ENCODE peak calls at places on chromosomes 16 and 17, in eight cellular contexts. H is upper lobe of left lung, O is suprapubic skin, C is sigmoid colon, N is transverse colon, D is ovary, G is stomach, X is HepG2. U is an unnamed sample. For H3K36me3, the result is how much of the 10 kb centered on the place peaks cover.

GRCh38 chr17:614637-615546 is 99.7 kb downstream of the VPS53 start:
- DNase-seq in H (no peak), O (no peak), C (no peak), N (no peak), D (no peak), G (no peak), X (no peak), U (no peak)

GRCh38 chr16:73019456-73020362 is 28.2 kb downstream of the ZFHX3 start:
- DNase-seq in H (no peak), O (no peak), C (peak), N (no peak), D (no peak), G (no peak), X (no peak), U (no peak)

GRCh38 chr17:74646231-74646630 is 22.7 kb upstream of the CD300E start:
- DNase-seq in H (no peak), O (no peak), C (no peak), N (no peak), D (no peak), G (no peak), X (peak), U (no peak)

GRCh38 chr16:9092963-9093477 is 1.6 kb downstream of the HAPSTR1 start:
- DNase-seq in H (peak), O (no peak), C (peak), N (peak), D (peak), G (peak), X (no peak), U (peak)

GRCh38 chr17:34763727-34764665 is 184.6 kb downstream of the TMEM132E start:
- DNase-seq in H (peak), O (peak), C (peak), N (no peak), D (no peak), G (no peak), X (no peak), U (no peak)

GRCh38 chr17:9632741-9633140 is 12.6 kb upstream of the USP43 start:
- DNase-seq in H (no peak), O (no peak), C (no peak), N (no peak), D (no peak), G (no peak), X (no peak), U (no peak)

GRCh38 chr16:17038415-17038814 is 432.3 kb downstream of the XYLT1 start:
- DNase-seq in H (no peak), O (no peak), C (no peak), N (no peak), D (no peak), G (no peak), X (no peak), U (no peak)

GRCh38 chr17:75791251-75791650 is 6.6 kb downstream of the UNK start:
- DNase-seq in H (no peak), O (no peak), C (no peak), N (no peak), D (no peak), G (no peak), X (no peak), U (no peak)

GRCh38 chr17:51682115-51682514 is 421.8 kb downstream of the UTP18 start:
- DNase-seq in H (no peak), O (no peak), C (no peak), N (no peak), D (no peak), G (no peak), X (no peak), U (no peak)

GRCh38 chr16:2035431-2036199 is 8.9 kb downstream of the NHERF2 start:
- DNase-seq in H (peak), O (no peak), C (peak), N (peak), D (peak), G (peak), X (peak), U (peak)

DNA sequence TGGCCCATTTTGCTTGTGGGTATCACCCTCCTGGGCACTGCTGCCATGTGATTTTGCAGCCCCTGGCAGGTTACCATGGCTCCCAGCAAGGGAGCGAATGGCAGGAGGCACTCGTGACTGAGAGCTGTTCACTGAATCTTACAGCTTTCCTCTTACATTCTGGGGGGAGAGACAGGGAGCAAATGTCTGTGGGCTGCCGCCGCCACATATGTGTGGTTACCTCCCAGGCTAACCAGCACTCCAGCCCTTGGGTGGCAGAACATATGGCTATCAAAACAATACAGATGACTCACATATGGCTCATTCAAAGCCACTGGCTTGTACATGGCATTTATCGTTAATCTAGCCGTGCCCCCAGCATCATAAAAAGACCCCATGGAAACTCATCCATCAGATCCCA is 19.8 kb downstream of the GTF3C1 start:
- DNase-seq in H (no peak), O (no peak), C (no peak), N (no peak), D (no peak), G (no peak), X (no peak), U (no peak)
- H3K36me3 ChIP-seq in H (half or more), O (half or more), C (half or more), N (under half), D (under half), G (half or more), X (under half), U (under half)

GRCh38 chr17:45366049-45366448 is 49.2 kb upstream of the MAP3K14 start:
- DNase-seq in H (no peak), O (no peak), C (peak), N (no peak), D (no peak), G (no peak), X (no peak), U (no peak)

GRCh38 chr17:45363498-45363897 is 46.7 kb upstream of the MAP3K14 start:
- DNase-seq in H (no peak), O (no peak), C (peak), N (no peak), D (no peak), G (no peak), X (no peak), U (peak)

GRCh38 chr17:45367216-45367615 is 50.4 kb upstream of the MAP3K14 start:
- DNase-seq in H (no peak), O (peak), C (peak), N (no peak), D (no peak), G (no peak), X (no peak), U (no peak)

GRCh38 chr17:45366691-45367090 is 49.9 kb upstream of the MAP3K14 start:
- DNase-seq in H (no peak), O (peak), C (peak), N (no peak), D (no peak), G (no peak), X (no peak), U (no peak)

DNA sequence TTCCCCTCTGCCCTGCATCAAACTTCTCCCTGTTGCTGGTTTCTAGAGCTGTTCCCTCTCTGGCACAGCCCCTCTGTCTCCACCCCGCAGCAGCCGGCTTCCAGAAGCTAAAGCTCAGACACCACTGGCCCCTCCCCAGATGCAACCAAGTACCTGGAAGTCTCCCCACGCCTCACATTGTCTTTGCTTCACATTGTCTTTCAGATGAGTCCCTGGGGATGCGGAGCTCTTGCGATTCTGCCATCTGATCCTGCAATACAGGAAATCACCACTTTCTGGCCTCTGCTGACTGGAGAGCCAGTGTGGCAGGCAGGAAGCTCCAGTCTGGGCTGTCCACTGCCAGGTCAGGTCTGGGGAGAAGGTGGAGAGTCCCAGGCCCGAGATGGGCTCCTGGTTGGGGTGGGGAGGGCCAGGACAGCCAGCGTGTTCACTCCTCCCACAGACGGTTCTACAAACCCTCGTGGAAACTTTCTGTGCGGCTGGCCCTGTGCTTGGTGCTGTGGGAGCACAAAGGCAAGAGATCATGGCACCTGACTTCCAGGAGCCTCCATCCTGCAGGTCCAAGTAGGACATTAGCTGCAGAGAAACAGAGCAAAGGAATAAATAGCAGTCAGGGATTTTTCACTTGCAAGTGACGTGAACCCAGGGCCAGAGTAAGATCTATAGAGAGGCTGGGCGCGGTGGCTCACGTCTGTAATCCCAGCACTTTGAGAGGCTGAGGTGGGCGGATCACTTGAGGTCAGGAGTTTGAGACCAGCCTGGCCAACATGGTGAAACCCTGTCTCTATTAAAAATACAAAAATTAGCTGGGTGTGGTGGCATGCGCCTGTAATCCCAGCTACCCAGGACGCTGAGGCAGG is 47.9 kb upstream of the MAP3K14 start:
- DNase-seq in H (no peak), O (peak), C (peak), N (no peak), D (no peak), G (no peak), X (no peak), U (peak)
- TF ChIP-seq CTCF in H (no peak), O (no peak), C (no peak), N (no peak), D (no peak), G (no peak), X (no peak), U (no peak)

DNA sequence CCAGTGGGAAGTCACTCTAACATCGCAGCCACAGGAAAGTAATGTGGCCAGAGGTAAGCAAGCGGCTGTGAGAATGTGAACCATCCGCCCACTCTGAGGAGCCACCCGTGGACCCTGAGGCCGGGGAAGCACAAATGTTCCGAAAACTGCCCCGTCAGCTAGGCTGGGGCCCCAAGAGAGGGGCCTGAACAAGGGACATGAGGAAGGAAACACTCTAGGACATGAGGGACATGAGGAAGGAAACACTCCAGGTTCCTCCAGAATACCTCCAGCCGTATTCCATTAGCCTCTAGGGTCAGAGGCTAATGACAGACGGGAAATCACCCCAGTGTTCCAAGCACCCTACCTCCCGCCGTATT is 317 bp downstream of the TEFM start:
- DNase-seq in H (no peak), O (no peak), C (no peak), N (peak), D (no peak), G (no peak), X (no peak), U (no peak)
- TF ChIP-seq EP300 in H (no peak), O (no peak), C (no peak), N (no peak), D (no peak), G (no peak), X (no peak), U (no peak)

GRCh38 chr17:15306406-15306970 is 34.9 kb downstream of the TEKT3 start:
- DNase-seq in H (no peak), O (no peak), C (no peak), N (no peak), D (no peak), G (no peak), X (no peak), U (no peak)
- H3K36me3 ChIP-seq in H (under half), O (under half), C (under half), N (under half), D (under half), G (under half), X (under half), U (under half)

GRCh38 chr17:37190493-37190892 is 185.3 kb upstream of the C17orf78 start:
- DNase-seq in H (no peak), O (no peak), C (no peak), N (no peak), D (no peak), G (no peak), X (no peak), U (no peak)
- TF ChIP-seq CTCF in H (no peak), O (no peak), C (no peak), N (peak), D (no peak), G (no peak), X (no peak), U (no peak)

GRCh38 chr17:29760279-29760721 is 137.6 kb upstream of the CORO6 start:
- DNase-seq in H (no peak), O (no peak), C (no peak), N (peak), D (no peak), G (no peak), X (no peak), U (no peak)
- TF ChIP-seq EP300 in H (no peak), O (no peak), C (no peak), N (no peak), D (no peak), G (no peak), X (no peak), U (no peak)

DNA sequence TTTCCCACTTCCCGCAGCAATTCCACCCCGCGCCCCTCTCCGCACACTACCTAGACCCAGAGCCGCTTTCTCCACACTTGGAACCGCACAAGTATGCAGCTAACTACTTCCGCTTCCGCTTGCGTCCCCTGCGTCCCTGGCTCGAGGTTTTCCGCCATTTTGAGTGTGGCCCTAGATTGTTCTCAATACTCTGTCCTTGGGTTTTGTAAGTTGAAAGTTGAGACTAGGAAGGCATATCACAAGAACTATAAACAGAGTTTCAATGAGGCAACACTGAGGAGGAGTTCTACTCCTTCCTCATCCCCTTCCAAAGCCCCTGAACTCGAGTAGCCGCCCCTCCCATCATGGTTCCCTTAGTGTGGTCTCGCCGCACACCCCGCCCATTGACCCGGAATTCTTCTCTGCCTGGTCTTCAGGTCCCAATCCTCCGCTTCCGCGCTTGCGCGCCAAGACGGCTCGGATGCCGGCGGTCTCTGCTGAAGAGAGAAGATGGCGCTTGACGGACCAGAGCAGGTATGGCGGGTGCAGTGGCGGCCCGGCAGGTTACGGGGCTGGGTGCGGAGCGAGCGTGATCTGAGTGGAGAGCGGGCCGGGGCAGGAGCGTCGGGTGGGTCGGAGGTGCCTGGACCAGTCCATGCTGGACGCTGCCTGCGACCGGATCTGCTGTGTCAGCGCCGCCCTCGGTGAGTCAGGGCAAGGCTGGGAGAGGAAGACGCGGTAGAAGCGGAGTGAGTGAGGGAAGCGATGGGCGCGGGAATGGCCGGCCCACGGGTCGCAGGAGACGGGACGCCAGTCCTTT is at the start of the genes FTSJ3 and PSMC5:
- DNase-seq in H (peak), O (peak), C (peak), N (peak), D (peak), G (peak), X (peak), U (peak)
- H3K36me3 ChIP-seq in H (half or more), O (half or more), C (half or more), N (under half), D (under half), G (half or more), X (under half), U (half or more)

GRCh38 chr16:50329446-50330189 is 39.2 kb downstream of the BRD7 start:
- DNase-seq in H (no peak), O (no peak), C (no peak), N (no peak), D (peak), G (no peak), X (peak), U (no peak)

GRCh38 chr16:50326264-50326663 is 42.5 kb downstream of the BRD7 start:
- DNase-seq in H (no peak), O (no peak), C (no peak), N (no peak), D (peak), G (no peak), X (no peak), U (no peak)

GRCh38 chr16:50323335-50324011 is 45.3 kb downstream of the BRD7 start:
- DNase-seq in H (no peak), O (no peak), C (peak), N (no peak), D (no peak), G (no peak), X (peak), U (no peak)

GRCh38 chr16:50324345-50324744 is 44.4 kb downstream of the BRD7 start:
- DNase-seq in H (no peak), O (no peak), C (no peak), N (no peak), D (no peak), G (no peak), X (no peak), U (no peak)

DNA sequence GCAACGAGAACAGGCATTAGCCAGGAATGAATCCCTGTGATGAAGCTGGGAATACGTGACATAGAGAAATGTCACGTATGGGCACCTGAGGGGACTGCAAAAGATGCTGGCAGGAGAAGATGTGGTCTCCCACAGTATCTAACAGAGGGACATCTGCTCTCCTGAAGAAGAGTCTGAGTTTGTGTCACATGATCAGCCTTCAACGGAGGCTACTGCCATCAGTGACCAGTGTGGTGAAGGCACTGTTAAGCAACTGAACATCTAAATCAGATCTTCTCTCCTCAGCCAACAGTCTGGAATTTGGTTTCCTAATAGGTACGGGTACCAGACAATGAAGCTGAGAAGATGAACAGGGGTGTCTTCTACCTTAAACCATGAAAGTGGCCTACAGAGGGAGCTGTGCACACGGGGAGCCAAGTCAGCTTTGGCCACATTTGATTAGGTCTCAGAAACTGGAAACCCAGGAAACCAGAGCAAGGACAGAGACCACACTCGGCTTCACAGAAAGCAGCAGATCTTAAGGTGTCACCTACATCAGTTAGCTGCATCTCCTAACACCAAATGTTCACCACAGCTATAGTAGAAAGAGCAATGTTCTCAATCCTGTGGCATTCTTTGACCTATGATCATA is 41.8 kb downstream of the BRD7 start:
- DNase-seq in H (no peak), O (no peak), C (no peak), N (no peak), D (no peak), G (no peak), X (no peak), U (no peak)
- TF ChIP-seq CTCF in H (peak), O (no peak), C (peak), N (peak), D (peak), G (no peak), X (peak), U (peak)

U was measured in tibial nerve.